ENCODE peak calls at places on chromosome 9, in eight cellular contexts. Z is SW 1271; Y is BE2C; R is stimulated activated naive B cell treated with anti-CD40 and anti-IgM and Interleukin-4, amounts not matched to agents 10 μg/mL and 1 μg/mL and 100 μg/mL, for 72 hours; E is DMS153; C is T-helper 17 cell; T is D341Med; A is substantia nigra. D is an unnamed sample.

GRCh38 chr9:78280982-78281668 is 15.8 kb upstream of the PSAT1 start:
- DNase-seq in T (no peak), A (no peak), C (no peak), R (no peak), E (no peak), Z (no peak), Y (peak; percentile 65), D (no peak)

GRCh38 chr9:135240871-135241311 is 153.4 kb downstream of the OLFM1 start:
- DNase-seq in Z (no peak), T (no peak), Y (peak; percentile 4), R (no peak), C (no peak), E (no peak), A (no peak), D (no peak)

GRCh38 chr9:134458111-134458845 is 132.0 kb downstream of the RXRA start:
- DNase-seq in Y (no peak), R (no peak), A (no peak), E (no peak), C (no peak), Z (no peak), T (no peak), D (no peak)

GRCh38 chr9:34866614-34867013 is 91.5 kb upstream of the PHF24 start:
- DNase-seq in T (no peak), R (no peak), Y (no peak), C (no peak), A (no peak), Z (no peak), E (no peak), D (no peak)

GRCh38 chr9:127976498-127976897 is 4.3 kb downstream of the EEIG1 start:
- DNase-seq in R (no peak), Y (no peak), A (no peak), Z (no peak), T (no peak), E (peak; percentile 83), C (no peak), D (peak; percentile 53)

GRCh38 chr9:7366121-7366520 is 433.5 kb downstream of the DMAC1 start:
- DNase-seq in R (no peak), E (no peak), C (no peak), A (no peak), Y (no peak), Z (no peak), T (no peak), D (no peak)

GRCh38 chr9:124723352-124723751 is 47.8 kb downstream of the NR6A1 start:
- DNase-seq in T (no peak), E (no peak), A (no peak), R (no peak), Y (no peak), Z (no peak), C (no peak), D (no peak)

GRCh38 chr9:16039103-16039987 is 486.5 kb downstream of the CCDC171 start:
- DNase-seq in T (no peak), Z (no peak), Y (peak; percentile 51), A (no peak), R (no peak), E (no peak), C (no peak), D (peak; percentile 28)

GRCh38 chr9:112006361-112007020 is 109.9 kb downstream of the UGCG start:
- DNase-seq in R (no peak), Y (no peak), Z (no peak), A (no peak), C (no peak), E (no peak), T (peak; percentile 60), D (no peak)

GRCh38 chr9:5896863-5897262 is 6.2 kb downstream of the MLANA start:
- DNase-seq in Y (no peak), C (no peak), R (no peak), A (no peak), T (no peak), E (no peak), Z (no peak), D (no peak)

GRCh38 chr9:96651626-96652025 is 3.5 kb downstream of the PRXL2C start:
- DNase-seq in R (no peak), Z (peak; percentile 69), A (no peak), T (no peak), C (no peak), Y (no peak), E (no peak), D (peak; percentile 42)

GRCh38 chr9:124764774-124765438 is 6.2 kb downstream of the NR6A1 start:
- DNase-seq in R (no peak), C (no peak), Z (peak; percentile 56), E (no peak), A (no peak), Y (no peak), T (peak; percentile 37), D (peak; percentile 91)

GRCh38 chr9:130423272-130423671 is 21.5 kb upstream of the ASS1 start:
- DNase-seq in T (no peak), Z (no peak), C (no peak), E (no peak), R (no peak), A (no peak), Y (peak; percentile 92), D (no peak)

GRCh38 chr9:128689820-128690683 is 1.0 kb downstream of the SET start:
- DNase-seq in T (peak; percentile 82), Y (peak; percentile 74), R (no peak), C (peak; percentile 58), A (no peak), E (no peak), Z (peak; percentile 30), D (peak; percentile 45)

GRCh38 chr9:112120471-112120925 is 54.6 kb downstream of the SUSD1 start:
- DNase-seq in E (no peak), Z (no peak), Y (no peak), A (no peak), C (no peak), R (no peak), T (peak; percentile 37), D (no peak)

GRCh38 chr9:99485461-99485860 is 263.4 kb downstream of the SEC61B start:
- DNase-seq in C (no peak), R (no peak), Z (no peak), A (no peak), E (no peak), Y (no peak), T (no peak), D (no peak)

GRCh38 chr9:86434039-86434726 is 80.0 kb upstream of the TUT7 start:
- DNase-seq in C (no peak), A (no peak), T (peak; percentile 43), Y (no peak), R (no peak), E (no peak), Z (peak; percentile 75), D (peak; percentile 62)

GRCh38 chr9:86893811-86894490 is 53.4 kb downstream of the GAS1 start:
- DNase-seq in A (no peak), E (no peak), Z (no peak), Y (no peak), T (no peak), R (no peak), C (no peak), D (no peak)

GRCh38 chr9:33161589-33162132 is 5.5 kb downstream of the B4GALT1 start:
- DNase-seq in Y (no peak), E (peak; percentile 59), T (peak; percentile 61), Z (peak; percentile 8), C (no peak), R (no peak), A (no peak), D (no peak)

GRCh38 chr9:125890793-125891192 is 143.6 kb downstream of the PBX3 start:
- DNase-seq in C (no peak), Y (no peak), T (no peak), Z (no peak), A (no peak), R (no peak), E (no peak), D (no peak)

GRCh38 chr9:99762470-99762869 is 59.2 kb upstream of the NR4A3 start:
- DNase-seq in R (peak; percentile 15), C (no peak), T (no peak), A (no peak), Z (no peak), Y (no peak), E (no peak), D (peak; percentile 36)

GRCh38 chr9:91334053-91334452 is 27.7 kb downstream of the AUH start:
- DNase-seq in Y (no peak), Z (no peak), A (no peak), R (no peak), E (no peak), C (no peak), T (no peak), D (no peak)

GRCh38 chr9:134434896-134435506 is 108.7 kb downstream of the RXRA start:
- DNase-seq in R (no peak), Y (peak; percentile 94), E (peak; percentile 96), A (peak; percentile 88), C (no peak), T (peak; percentile 69), Z (peak; percentile 55), D (no peak)

GRCh38 chr9:125276771-125277170 is 15.1 kb downstream of the GAPVD1 start:
- DNase-seq in A (no peak), Z (no peak), C (no peak), Y (no peak), R (no peak), E (no peak), T (no peak), D (no peak)

D was measured in NAMALWA.